ENCODE peak calls at places on chromosomes 13 and 19, in six cellular contexts. K is fibroblast of pulmonary artery, O is fibroblast of mammary gland, L is foreskin fibroblast, Q is astrocyte of the spinal cord, G is RWPE1. P is an unnamed sample.
A peak's percentile ranks its signal among the peaks of the same experiment; 100 is the strongest.

GRCh38 chr13:29908411-29908810 is 58.0 kb upstream of the UBL3 start:
- DNase-seq in G (peak; percentile 39), Q (peak; percentile 47), L (peak; percentile 93), K (peak; percentile 31), O (peak; percentile 94), P (no peak)

GRCh38 chr19:19338082-19338481 is 17.5 kb downstream of the MAU2 start:
- DNase-seq in O (peak; percentile 87), L (peak; percentile 55), Q (peak; percentile 71), K (peak; percentile 28), G (no peak), P (no peak)

GRCh38 chr13:42574011-42574410 is at the start of gene TNFSF11:
- DNase-seq in O (no peak), K (no peak), Q (no peak), G (no peak), L (no peak), P (peak; percentile 63)

GRCh38 chr13:102846261-102847015 is 606 bp downstream of the ERCC5 start:
- DNase-seq in K (peak; percentile 43), L (peak; percentile 71), O (peak; percentile 51), G (peak; percentile 30), Q (peak; percentile 39), P (peak; percentile 41)

GRCh38 chr19:29658221-29658991 is 6.9 kb upstream of the PLEKHF1 start:
- DNase-seq in G (no peak), O (no peak), L (peak; percentile 25), Q (no peak), K (no peak), P (no peak)

GRCh38 chr19:49894879-49895565 is 1.7 kb downstream of the IL4I1 start:
- DNase-seq in G (no peak), K (no peak), L (no peak), Q (no peak), O (no peak), P (peak; percentile 71)

GRCh38 chr13:98419786-98420559 is 156.9 kb downstream of the STK24 start:
- DNase-seq in G (no peak), O (no peak), K (no peak), Q (no peak), L (no peak), P (no peak)

GRCh38 chr13:75384881-75385707 is 96.9 kb downstream of the TBC1D4 start:
- DNase-seq in G (no peak), Q (no peak), L (no peak), O (no peak), K (no peak), P (no peak)

GRCh38 chr13:99356216-99357089 is 49.3 kb upstream of the GPR183 start:
- DNase-seq in G (no peak), L (no peak), O (peak; percentile 89), K (peak; percentile 83), Q (peak; percentile 92), P (peak; percentile 79)

GRCh38 chr19:35746087-35746462 is 624 bp downstream of the PSENEN start:
- DNase-seq in K (no peak), G (no peak), O (no peak), Q (no peak), L (no peak), P (no peak)

GRCh38 chr19:5086725-5087439 is 118.0 kb downstream of the KDM4B start:
- DNase-seq in Q (no peak), G (peak; percentile 12), L (no peak), O (no peak), K (no peak), P (no peak)

GRCh38 chr19:13398780-13399726 is 107.2 kb downstream of the CACNA1A start:
- DNase-seq in K (peak; percentile 93), G (peak; percentile 97), Q (peak; percentile 93), L (peak; percentile 97), O (peak; percentile 98), P (no peak)

GRCh38 chr13:93859666-93860065 is 619.8 kb downstream of the DCT start:
- DNase-seq in Q (peak; percentile 54), L (peak; percentile 56), O (peak; percentile 87), G (no peak), K (peak; percentile 22), P (no peak)

GRCh38 chr19:1790054-1790762 is 21.9 kb downstream of the ATP8B3 start:
- DNase-seq in O (no peak), K (no peak), G (no peak), L (no peak), Q (no peak), P (no peak)

GRCh38 chr19:14383556-14383897 is 2.3 kb downstream of the ADGRE5 start:
- DNase-seq in O (peak; percentile 52), Q (peak; percentile 10), K (peak; percentile 46), G (no peak), L (peak; percentile 58), P (no peak)

GRCh38 chr19:21463449-21464105 is 41.8 kb upstream of the ZNF429 start:
- DNase-seq in L (no peak), K (no peak), Q (peak; percentile 3), O (no peak), G (peak; percentile 60), P (peak; percentile 33)

GRCh38 chr19:14146789-14147216 is 10.4 kb upstream of the ASF1B start:
- DNase-seq in K (peak; percentile 94), L (peak; percentile 91), G (no peak), O (peak; percentile 80), Q (peak; percentile 42), P (no peak)

GRCh38 chr13:70385852-70386251 is 277.6 kb upstream of the KLHL1 start:
- DNase-seq in K (no peak), L (no peak), O (no peak), G (no peak), Q (no peak), P (no peak)

GRCh38 chr19:8126511-8126910 is 22.9 kb downstream of the FBN3 start:
- DNase-seq in Q (no peak), G (no peak), O (no peak), L (no peak), K (no peak), P (no peak)

GRCh38 chr13:30133976-30134375 is 173.4 kb downstream of the KATNAL1 start:
- DNase-seq in K (no peak), L (peak; percentile 35), Q (no peak), O (no peak), G (no peak), P (no peak)

GRCh38 chr13:20492641-20493040 is 33.0 kb downstream of the CRYL1 start:
- DNase-seq in K (peak; percentile 58), G (no peak), L (peak; percentile 62), O (peak; percentile 10), Q (no peak), P (peak; percentile 68)
- TF ChIP-seq CTCF in K (peak; percentile 67), G (no peak), L (peak; percentile 40), O (no peak), Q (no peak), P (peak; percentile 60)

GRCh38 chr19:39412100-39412866 is at the start of gene PLEKHG2:
- DNase-seq in L (peak; percentile 100), Q (peak; percentile 100), O (peak; percentile 99), G (peak; percentile 97), K (peak; percentile 100), P (peak; percentile 98)

GRCh38 chr19:39411832-39412099 is 703 bp upstream of the PLEKHG2 start:
- DNase-seq in L (peak; percentile 95), K (peak; percentile 95), G (peak; percentile 79), O (peak; percentile 94), Q (peak; percentile 95), P (peak; percentile 70)

GRCh38 chr19:39413903-39414608 is 1.6 kb downstream of the PLEKHG2 start:
- DNase-seq in G (no peak), L (peak; percentile 62), K (no peak), O (peak; percentile 39), Q (no peak), P (no peak)

GRCh38 chr19:39413269-39413902 is 917 bp downstream of the PLEKHG2 start:
- DNase-seq in Q (peak; percentile 63), K (peak; percentile 72), G (no peak), O (peak; percentile 65), L (peak; percentile 79), P (peak; percentile 66)

GRCh38 chr19:39412867-39413268 is 399 bp downstream of the PLEKHG2 start:
- DNase-seq in G (no peak), Q (no peak), K (no peak), O (no peak), L (no peak), P (no peak)
- TF ChIP-seq CTCF in G (peak; percentile 42), Q (no peak), K (no peak), O (no peak), L (no peak), P (no peak)

GRCh38 chr19:31347356-31347755 is 1.9 kb downstream of the TSHZ3 start:
- DNase-seq in L (no peak), O (no peak), K (no peak), Q (no peak), G (no peak), P (no peak)
- TF ChIP-seq CTCF in L (no peak), O (no peak), K (no peak), Q (no peak), G (no peak), P (no peak)

GRCh38 chr19:9912551-9913236 is 23.6 kb downstream of the OLFM2 start:
- DNase-seq in L (no peak), G (no peak), K (no peak), Q (no peak), O (no peak), P (no peak)

GRCh38 chr19:9913237-9914000 is 22.9 kb downstream of the OLFM2 start:
- DNase-seq in Q (no peak), G (no peak), O (no peak), L (no peak), K (no peak), P (peak; percentile 60)

GRCh38 chr19:9916719-9917118 is 19.6 kb downstream of the OLFM2 start:
- DNase-seq in O (no peak), G (no peak), Q (no peak), L (no peak), K (no peak), P (no peak)

GRCh38 chr19:9914001-9914314 is 22.4 kb downstream of the OLFM2 start:
- DNase-seq in L (no peak), O (no peak), G (peak; percentile 32), Q (no peak), K (no peak), P (no peak)

GRCh38 chr19:9914315-9915207 is 21.8 kb downstream of the OLFM2 start:
- DNase-seq in L (peak; percentile 93), O (peak; percentile 67), K (peak; percentile 78), G (peak; percentile 92), Q (peak; percentile 80), P (peak; percentile 90)
- TF ChIP-seq CTCF in L (peak; percentile 55), O (no peak), K (peak; percentile 32), G (peak; percentile 76), Q (peak; percentile 48), P (peak; percentile 64)

GRCh38 chr13:50915562-50915961 is 6.0 kb downstream of the RNASEH2B start:
- DNase-seq in Q (no peak), K (no peak), L (no peak), O (no peak), G (no peak), P (no peak)
- TF ChIP-seq CTCF in Q (no peak), K (no peak), L (no peak), O (no peak), G (no peak), P (peak; percentile 22)

GRCh38 chr13:73991384-73991783 is 142.8 kb downstream of the KLF12 start:
- DNase-seq in L (no peak), G (no peak), Q (no peak), K (no peak), O (no peak), P (no peak)
- TF ChIP-seq CTCF in L (no peak), G (no peak), Q (no peak), K (no peak), O (no peak), P (no peak)